ENCODE peak calls at places on chromosomes 13 and 19, in four cellular contexts. A is ovary, K is Peyer's patch, D is aorta. I is an unnamed sample.

GRCh38 chr19:34305221-34306058 is 51.1 kb downstream of the GARRE1 start:
- DNase-seq in A (no peak), K (no peak), D (no peak), I (no peak)

GRCh38 chr19:10362259-10362658 is 18.1 kb downstream of the TYK2 start:
- DNase-seq in A (no peak), K (no peak), D (no peak), I (no peak)

GRCh38 chr13:100648354-100648753 is 26.2 kb downstream of the TMTC4 start:
- DNase-seq in A (no peak), K (no peak), D (no peak), I (no peak)

GRCh38 chr13:26985285-26985878 is 186.2 kb downstream of the USP12 start:
- DNase-seq in A (peak; percentile 55), K (peak; percentile 90), D (no peak), I (no peak)

GRCh38 chr13:40389081-40389641 is 277.3 kb downstream of the FOXO1 start:
- DNase-seq in A (no peak), K (no peak), D (no peak), I (no peak)

GRCh38 chr19:35161434-35161743 is 6.9 kb downstream of the FXYD5 start:
- DNase-seq in A (no peak), K (no peak), D (no peak), I (no peak)

GRCh38 chr19:33310606-33311325 is 8.4 kb upstream of the CEBPA start:
- DNase-seq in A (no peak), K (peak; percentile 74), D (no peak), I (peak; percentile 77)

GRCh38 chr13:42484396-42484795 is 89.6 kb upstream of the TNFSF11 start:
- DNase-seq in A (no peak), K (no peak), D (no peak), I (no peak)

GRCh38 chr19:13078897-13079541 is 23.6 kb downstream of the LYL1 start:
- DNase-seq in A (peak; percentile 63), K (no peak), D (no peak), I (no peak)

GRCh38 chr13:34513526-34513925 is 428.5 kb upstream of the NBEA start:
- DNase-seq in A (no peak), K (no peak), D (no peak), I (no peak)

GRCh38 chr19:14440049-14440448 is 6.9 kb downstream of the PKN1 start:
- DNase-seq in A (no peak), K (peak; percentile 94), D (peak; percentile 86), I (peak; percentile 91)

GRCh38 chr13:85738696-85739320 is 60.4 kb downstream of the SLITRK6 start:
- DNase-seq in A (no peak), K (no peak), D (no peak), I (no peak)

GRCh38 chr19:38650911-38651584 is 3.6 kb downstream of the ACTN4 start:
- DNase-seq in A (no peak), K (no peak), D (no peak), I (no peak)

GRCh38 chr19:17402982-17403855 is 2.2 kb downstream of the BST2 start:
- DNase-seq in A (peak; percentile 71), K (no peak), D (peak; percentile 81), I (no peak)

GRCh38 chr19:13209797-13210775 is 59.9 kb downstream of the IER2 start:
- DNase-seq in A (peak; percentile 22), K (no peak), D (no peak), I (no peak)

GRCh38 chr19:16455489-16455888 is 16.3 kb downstream of the EPS15L1 start:
- DNase-seq in A (no peak), K (no peak), D (no peak), I (no peak)

GRCh38 chr19:8334458-8335342 is 8.4 kb downstream of the KANK3 start:
- DNase-seq in A (peak; percentile 56), K (peak; percentile 64), D (no peak), I (peak; percentile 88)

GRCh38 chr19:13502231-13502630 is 4.0 kb downstream of the CACNA1A start:
- DNase-seq in A (no peak), K (no peak), D (no peak), I (no peak)

GRCh38 chr13:102286326-102286725 is 115.5 kb downstream of the FGF14 start:
- DNase-seq in A (no peak), K (no peak), D (no peak), I (no peak)

GRCh38 chr19:33133438-33134031 is 1.6 kb downstream of the WDR88 start:
- DNase-seq in A (no peak), K (no peak), D (no peak), I (no peak)

GRCh38 chr19:14097532-14098151 is 7.1 kb upstream of the SAMD1 start:
- DNase-seq in A (no peak), K (no peak), D (no peak), I (no peak)

GRCh38 chr13:26041476-26041875 is 10.3 kb downstream of the SHISA2 start:
- DNase-seq in A (no peak), K (no peak), D (no peak), I (no peak)

GRCh38 chr13:35984776-35985453 is 146.3 kb downstream of the DCLK1 start:
- DNase-seq in A (no peak), K (no peak), D (no peak), I (no peak)

GRCh38 chr19:51186323-51186722 is 38.6 kb upstream of the CD33 start:
- DNase-seq in A (no peak), K (no peak), D (no peak), I (no peak)

GRCh38 chr13:98897706-98898105 is 80.2 kb downstream of the DOCK9 start:
- DNase-seq in A (no peak), K (no peak), D (no peak), I (no peak)
- H3K27me3 ChIP-seq in A (no peaks in the 10 kb centered on the region), K (no peaks in the 10 kb centered on the region), D (no peaks in the 10 kb centered on the region), I (no peaks in the 10 kb centered on the region)

GRCh38 chr19:58571575-58571947 is 1.6 kb downstream of the MZF1 start:
- DNase-seq in A (peak; percentile 35), K (peak; percentile 36), D (peak; percentile 64), I (peak; percentile 41)

GRCh38 chr19:58570770-58571574 is 2.2 kb downstream of the MZF1 start:
- DNase-seq in A (peak; percentile 52), K (peak; percentile 45), D (peak; percentile 74), I (peak; percentile 63)

GRCh38 chr19:58573658-58574164 is 576 bp upstream of the MZF1 start:
- DNase-seq in A (no peak), K (no peak), D (no peak), I (no peak)

GRCh38 chr19:58572818-58573657 is at the start of gene MZF1:
- DNase-seq in A (peak; percentile 99), K (peak; percentile 100), D (peak; percentile 100), I (peak; percentile 100)

DNA sequence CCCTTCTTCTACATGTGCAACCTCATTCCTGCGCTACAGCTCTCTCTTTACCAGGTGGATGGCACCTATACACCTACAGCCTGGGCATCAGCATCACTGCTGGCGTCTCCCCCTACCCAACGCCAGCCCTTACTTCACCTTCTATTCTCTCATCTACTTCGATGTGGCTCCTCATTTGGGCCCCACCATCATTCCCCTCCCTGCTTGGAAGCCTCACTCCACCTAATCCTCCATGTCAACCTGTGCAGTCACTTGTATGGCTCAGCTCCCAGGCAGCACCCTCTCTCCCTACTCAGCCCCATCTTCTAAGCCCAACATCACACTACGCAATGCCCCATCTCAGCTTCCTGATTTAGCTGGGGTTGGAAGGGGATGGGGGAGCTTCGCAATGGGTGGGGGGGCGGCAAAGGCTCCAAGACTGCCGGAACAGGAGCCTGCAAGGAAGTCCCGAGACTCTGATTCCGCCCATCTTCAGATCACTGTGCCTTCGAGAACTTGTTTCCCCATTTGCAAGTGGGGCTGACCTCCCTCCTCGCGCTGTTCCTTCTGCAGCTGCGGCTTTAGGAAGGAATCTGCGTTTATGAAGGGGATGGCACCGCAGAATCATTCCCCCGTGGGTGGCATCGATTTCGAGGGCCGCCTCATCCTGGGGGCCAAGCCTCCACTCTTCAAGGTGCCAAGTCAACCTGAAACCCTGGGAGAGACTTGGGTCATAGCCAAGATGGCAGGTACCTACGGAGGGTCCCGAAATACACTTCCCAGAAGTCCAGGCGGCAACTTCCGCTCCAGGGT is 913 bp downstream of the MZF1 start:
- DNase-seq in A (no peak), K (peak; percentile 46), D (peak; percentile 30), I (no peak)
- H3K27ac ChIP-seq in A (peak overlapping the region; percentile 87), K (peak overlapping the region; percentile 98), D (peak overlapping the region; percentile 13), I (peak overlapping the region; percentile 94)

GRCh38 chr13:98972059-98972458 is 5.8 kb downstream of the DOCK9 start:
- DNase-seq in A (no peak), K (no peak), D (no peak), I (no peak)

GRCh38 chr13:98976338-98976737 is 1.5 kb downstream of the DOCK9 start:
- DNase-seq in A (no peak), K (no peak), D (no peak), I (no peak)

GRCh38 chr13:98972627-98973026 is 5.2 kb downstream of the DOCK9 start:
- DNase-seq in A (no peak), K (no peak), D (no peak), I (no peak)

GRCh38 chr13:98975822-98976261 is 2.0 kb downstream of the DOCK9 start:
- DNase-seq in A (no peak), K (no peak), D (no peak), I (no peak)

DNA sequence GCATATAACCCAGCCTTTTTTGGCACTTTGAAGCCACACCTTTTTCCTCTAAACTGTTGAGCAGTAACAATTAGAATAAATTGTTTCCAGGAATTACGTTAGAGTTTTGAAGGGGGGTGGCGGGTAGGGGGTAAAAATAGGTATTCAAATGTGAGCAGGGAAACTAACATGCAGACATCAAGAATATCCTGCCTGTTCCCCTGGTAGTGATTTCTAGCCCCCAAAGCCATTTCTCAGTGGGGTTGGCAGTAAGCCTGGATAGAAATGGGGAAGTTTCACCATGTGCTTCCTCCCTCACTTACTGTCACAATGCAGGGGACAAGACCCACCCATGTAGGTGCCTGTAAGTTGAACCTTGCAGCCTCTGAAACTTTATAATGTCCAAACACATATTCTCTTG is 3.8 kb downstream of the DOCK9 start:
- DNase-seq in A (no peak), K (no peak), D (no peak), I (no peak)
- H3K4me1 ChIP-seq in A (peaks cover 7% of the 10 kb centered on the region), K (peaks cover 8% of the 10 kb centered on the region), D (peaks cover 3% of the 10 kb centered on the region), I (peaks cover 37% of the 10 kb centered on the region)

GRCh38 chr19:3360494-3361383 is 5.6 kb upstream of the NFIC start:
- DNase-seq in A (peak; percentile 82), K (peak; percentile 83), D (peak; percentile 88), I (peak; percentile 89)

GRCh38 chr19:3359850-3360493 is 6.4 kb upstream of the NFIC start:
- DNase-seq in A (peak; percentile 72), K (no peak), D (no peak), I (peak; percentile 76)

GRCh38 chr19:3363841-3364500 is 2.4 kb upstream of the NFIC start:
- DNase-seq in A (peak; percentile 37), K (no peak), D (no peak), I (no peak)

GRCh38 chr19:3362217-3362907 is 4.0 kb upstream of the NFIC start:
- DNase-seq in A (no peak), K (no peak), D (no peak), I (no peak)

DNA sequence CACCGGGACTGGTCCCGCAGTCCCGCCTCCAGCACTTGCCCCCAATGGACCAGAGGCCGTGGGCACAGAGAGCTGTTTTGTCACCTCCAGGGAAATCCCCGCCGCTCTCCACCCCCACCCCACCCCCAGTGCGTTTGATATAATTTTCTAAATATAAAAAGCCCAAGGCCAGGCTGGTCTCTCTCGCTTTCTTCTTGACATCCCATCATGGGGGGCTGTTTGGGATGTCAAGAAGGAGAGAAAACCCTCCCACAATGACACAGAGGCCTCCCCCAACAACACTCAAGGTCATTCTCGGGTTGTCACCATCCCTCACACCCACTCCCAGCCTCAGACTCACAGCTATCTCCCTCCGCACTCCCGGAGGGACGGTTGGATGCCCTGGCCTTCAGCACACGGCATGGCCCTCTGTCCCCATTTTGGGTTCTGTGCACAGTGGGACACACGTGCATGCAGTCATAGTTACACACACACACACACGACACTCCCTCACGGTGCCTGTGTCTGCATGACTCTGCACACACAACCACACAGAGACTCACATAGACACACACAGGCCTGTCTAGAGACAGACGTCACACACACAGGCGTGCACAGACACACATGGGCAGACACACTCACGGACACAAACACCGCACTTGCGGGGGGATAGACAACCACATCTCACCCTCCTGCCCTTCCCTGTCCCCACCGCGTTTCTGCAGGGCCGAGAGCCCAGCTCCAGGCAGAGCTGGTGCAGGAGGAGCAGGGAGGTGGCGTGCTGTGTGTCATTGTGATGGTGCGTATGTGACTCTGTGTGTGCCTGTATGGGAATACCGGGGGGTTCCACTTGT is 4.8 kb upstream of the NFIC start:
- DNase-seq in A (peak; percentile 48), K (no peak), D (no peak), I (no peak)
- H3K27me3 ChIP-seq in A (no peaks in the 10 kb centered on the region), K (no peaks in the 10 kb centered on the region), D (no peaks in the 10 kb centered on the region), I (no peaks in the 10 kb centered on the region)

I was measured in upper lobe of right lung.